ENCODE peak calls at places on chromosomes 4 and X, in five cellular contexts. One of them, this sample, is unnamed.

GRCh38 chr4:108830509-108831244 is 67.8 kb upstream of the ETNPPL start:
- DNase-seq in CD4-positive, alpha-beta memory T cell: no peak
- DNase-seq in mammary epithelial cell: no peak
- DNase-seq in IMR-90: peak
- DNase-seq in transverse colon: peak
- DNase-seq in this sample: no peak

GRCh38 chrX:89033723-89034122 is 286.7 kb downstream of the CPXCR1 start:
- DNase-seq in CD4-positive, alpha-beta memory T cell: no peak
- DNase-seq in mammary epithelial cell: no peak
- DNase-seq in IMR-90: no peak
- DNase-seq in transverse colon: no peak
- DNase-seq in this sample: no peak

GRCh38 chr4:16056681-16057400 is 27.0 kb downstream of the PROM1 start:
- DNase-seq in CD4-positive, alpha-beta memory T cell: no peak
- DNase-seq in mammary epithelial cell: no peak
- DNase-seq in IMR-90: no peak
- DNase-seq in transverse colon: no peak
- DNase-seq in this sample: peak

GRCh38 chrX:72021975-72022374 is 109.7 kb downstream of the RTL5 start:
- DNase-seq in CD4-positive, alpha-beta memory T cell: no peak
- DNase-seq in mammary epithelial cell: no peak
- DNase-seq in IMR-90: no peak
- DNase-seq in transverse colon: no peak
- DNase-seq in this sample: no peak

GRCh38 chrX:119784747-119785446 is 6.5 kb downstream of the RPL39 start:
- DNase-seq in CD4-positive, alpha-beta memory T cell: peak
- DNase-seq in mammary epithelial cell: no peak
- DNase-seq in IMR-90: peak
- DNase-seq in transverse colon: peak
- DNase-seq in this sample: no peak

GRCh38 chr4:6205973-6206372 is 5.6 kb upstream of the JAKMIP1 start:
- DNase-seq in CD4-positive, alpha-beta memory T cell: no peak
- DNase-seq in mammary epithelial cell: no peak
- DNase-seq in IMR-90: no peak
- DNase-seq in transverse colon: no peak
- DNase-seq in this sample: no peak

GRCh38 chrX:53047228-53047627 is 1.4 kb upstream of the GPR173 start:
- DNase-seq in CD4-positive, alpha-beta memory T cell: no peak
- DNase-seq in mammary epithelial cell: no peak
- DNase-seq in IMR-90: peak
- DNase-seq in transverse colon: no peak
- DNase-seq in this sample: no peak

GRCh38 chr4:172630289-172630688 is 538.3 kb upstream of the GALNT7 start:
- DNase-seq in CD4-positive, alpha-beta memory T cell: no peak
- DNase-seq in mammary epithelial cell: no peak
- DNase-seq in IMR-90: no peak
- DNase-seq in transverse colon: no peak
- DNase-seq in this sample: no peak

GRCh38 chr4:177308125-177308524 is 1.5 kb upstream of the NEIL3 start:
- DNase-seq in CD4-positive, alpha-beta memory T cell: no peak
- DNase-seq in mammary epithelial cell: peak
- DNase-seq in IMR-90: peak
- DNase-seq in transverse colon: no peak
- DNase-seq in this sample: no peak

DNA sequence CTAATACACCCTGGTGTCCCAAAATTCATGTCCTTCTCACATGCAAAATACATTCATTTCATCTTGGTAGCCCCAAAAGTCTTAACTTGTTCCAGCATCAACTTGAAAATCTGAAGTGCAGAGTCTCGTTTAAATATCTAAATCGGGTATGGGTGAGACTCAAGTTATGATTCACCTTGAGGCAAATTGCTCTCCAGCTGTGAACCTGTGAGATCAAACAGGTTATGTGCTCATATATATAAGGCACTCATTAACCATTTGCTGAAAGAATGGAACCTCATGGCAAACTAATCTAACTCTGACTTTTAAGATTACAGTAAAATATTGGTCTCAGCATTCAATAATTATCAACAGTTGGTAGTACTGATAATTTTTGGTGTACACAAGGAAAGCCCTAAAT is 55.5 kb downstream of the PDLIM5 start:
- DNase-seq in CD4-positive, alpha-beta memory T cell: no peak
- DNase-seq in mammary epithelial cell: peak
- DNase-seq in IMR-90: no peak
- DNase-seq in transverse colon: no peak
- DNase-seq in this sample: no peak
- H3K27ac ChIP-seq in CD4-positive, alpha-beta memory T cell: no peak
- H3K27ac ChIP-seq in mammary epithelial cell: peak
- H3K27ac ChIP-seq in IMR-90: no peak
- H3K27ac ChIP-seq in transverse colon: peak
- H3K27ac ChIP-seq in this sample: no peak

GRCh38 chr4:150381671-150382427 is 200.1 kb upstream of the MAB21L2 start:
- DNase-seq in CD4-positive, alpha-beta memory T cell: no peak
- DNase-seq in mammary epithelial cell: no peak
- DNase-seq in IMR-90: peak
- DNase-seq in transverse colon: no peak
- DNase-seq in this sample: no peak
- H3K27ac ChIP-seq in CD4-positive, alpha-beta memory T cell: no peak
- H3K27ac ChIP-seq in mammary epithelial cell: no peak
- H3K27ac ChIP-seq in IMR-90: no peak
- H3K27ac ChIP-seq in transverse colon: no peak
- H3K27ac ChIP-seq in this sample: no peak

GRCh38 chrX:13717697-13718483 is 16.5 kb downstream of the TRAPPC2 start:
- DNase-seq in CD4-positive, alpha-beta memory T cell: no peak
- DNase-seq in mammary epithelial cell: no peak
- DNase-seq in IMR-90: peak
- DNase-seq in transverse colon: no peak
- DNase-seq in this sample: no peak

GRCh38 chrX:13721371-13721770 is 13.0 kb downstream of the TRAPPC2 start:
- DNase-seq in CD4-positive, alpha-beta memory T cell: no peak
- DNase-seq in mammary epithelial cell: no peak
- DNase-seq in IMR-90: peak
- DNase-seq in transverse colon: no peak
- DNase-seq in this sample: no peak

GRCh38 chrX:13716905-13717304 is 17.5 kb downstream of the TRAPPC2 start:
- DNase-seq in CD4-positive, alpha-beta memory T cell: peak
- DNase-seq in mammary epithelial cell: no peak
- DNase-seq in IMR-90: no peak
- DNase-seq in transverse colon: peak
- DNase-seq in this sample: no peak

GRCh38 chrX:13719192-13719856 is 15.1 kb downstream of the TRAPPC2 start:
- DNase-seq in CD4-positive, alpha-beta memory T cell: no peak
- DNase-seq in mammary epithelial cell: no peak
- DNase-seq in IMR-90: peak
- DNase-seq in transverse colon: no peak
- DNase-seq in this sample: no peak

GRCh38 chrX:13721819-13722527 is 12.4 kb downstream of the TRAPPC2 start:
- DNase-seq in CD4-positive, alpha-beta memory T cell: no peak
- DNase-seq in mammary epithelial cell: no peak
- DNase-seq in IMR-90: peak
- DNase-seq in transverse colon: no peak
- DNase-seq in this sample: no peak
- H3K27ac ChIP-seq in CD4-positive, alpha-beta memory T cell: no peak
- H3K27ac ChIP-seq in mammary epithelial cell: no peak
- H3K27ac ChIP-seq in IMR-90: peak
- H3K27ac ChIP-seq in transverse colon: peak
- H3K27ac ChIP-seq in this sample: peak

GRCh38 chr4:101169044-101170014 is 178.0 kb downstream of the PPP3CA start:
- DNase-seq in CD4-positive, alpha-beta memory T cell: peak
- DNase-seq in mammary epithelial cell: peak
- DNase-seq in IMR-90: peak
- DNase-seq in transverse colon: peak
- DNase-seq in this sample: peak
- H3K27ac ChIP-seq in CD4-positive, alpha-beta memory T cell: no peak
- H3K27ac ChIP-seq in mammary epithelial cell: no peak
- H3K27ac ChIP-seq in IMR-90: no peak
- H3K27ac ChIP-seq in transverse colon: no peak
- H3K27ac ChIP-seq in this sample: no peak

GRCh38 chr4:73617256-73617655 is 3.0 kb downstream of the RASSF6 start:
- DNase-seq in CD4-positive, alpha-beta memory T cell: no peak
- DNase-seq in mammary epithelial cell: peak
- DNase-seq in IMR-90: no peak
- DNase-seq in transverse colon: no peak
- DNase-seq in this sample: no peak

GRCh38 chr4:73621357-73621756 is 1.1 kb upstream of the RASSF6 start:
- DNase-seq in CD4-positive, alpha-beta memory T cell: no peak
- DNase-seq in mammary epithelial cell: no peak
- DNase-seq in IMR-90: no peak
- DNase-seq in transverse colon: no peak
- DNase-seq in this sample: no peak

GRCh38 chr4:73619351-73619750 is 885 bp downstream of the RASSF6 start:
- DNase-seq in CD4-positive, alpha-beta memory T cell: no peak
- DNase-seq in mammary epithelial cell: no peak
- DNase-seq in IMR-90: no peak
- DNase-seq in transverse colon: no peak
- DNase-seq in this sample: no peak

GRCh38 chr4:73615613-73616012 is 4.6 kb downstream of the RASSF6 start:
- DNase-seq in CD4-positive, alpha-beta memory T cell: no peak
- DNase-seq in mammary epithelial cell: peak
- DNase-seq in IMR-90: no peak
- DNase-seq in transverse colon: no peak
- DNase-seq in this sample: no peak

GRCh38 chr4:73620115-73620792 is at the start of gene RASSF6:
- DNase-seq in CD4-positive, alpha-beta memory T cell: no peak
- DNase-seq in mammary epithelial cell: peak
- DNase-seq in IMR-90: no peak
- DNase-seq in transverse colon: peak
- DNase-seq in this sample: no peak
- H3K27ac ChIP-seq in CD4-positive, alpha-beta memory T cell: no peak
- H3K27ac ChIP-seq in mammary epithelial cell: peak
- H3K27ac ChIP-seq in IMR-90: no peak
- H3K27ac ChIP-seq in transverse colon: peak
- H3K27ac ChIP-seq in this sample: no peak

DNA sequence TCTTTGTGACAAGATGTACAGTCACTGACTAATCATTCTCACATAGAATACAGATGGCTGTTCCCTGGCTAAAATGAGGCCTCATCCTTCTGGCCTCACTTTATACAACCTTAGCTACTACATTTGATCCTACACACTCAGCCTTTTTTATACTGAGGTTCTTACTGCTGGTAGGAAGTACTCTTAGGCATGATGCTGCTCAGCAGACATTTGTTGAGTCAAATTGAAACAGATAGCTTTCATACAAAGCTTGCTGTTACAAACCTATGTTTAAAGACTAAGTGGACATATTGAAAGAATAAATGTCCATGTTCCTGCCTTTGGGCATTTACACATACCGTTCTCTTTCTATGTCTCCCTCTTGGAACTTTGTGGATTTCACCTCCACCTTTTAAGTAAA is 154.9 kb downstream of the NPFFR2 start:
- DNase-seq in CD4-positive, alpha-beta memory T cell: no peak
- DNase-seq in mammary epithelial cell: no peak
- DNase-seq in IMR-90: no peak
- DNase-seq in transverse colon: no peak
- DNase-seq in this sample: no peak
- H3K27ac ChIP-seq in CD4-positive, alpha-beta memory T cell: no peak
- H3K27ac ChIP-seq in mammary epithelial cell: no peak
- H3K27ac ChIP-seq in IMR-90: no peak
- H3K27ac ChIP-seq in transverse colon: no peak
- H3K27ac ChIP-seq in this sample: no peak

This sample was measured in caudate nucleus.